ENCODE peak calls at places on chromosome 1, in four cellular contexts. U, J, B and Q are unnamed samples. For H3K4me1, the result is how much of the 10 kb centered on the place peaks cover.

GRCh38 chr1:29747136-29747670 is 510.9 kb downstream of the PTPRU start:
- DNase-seq in U (no peak), J (no peak), B (no peak), Q (no peak)

GRCh38 chr1:83960669-83961277 is 38.2 kb downstream of the TTLL7 start:
- DNase-seq in U (no peak), J (no peak), B (no peak), Q (no peak)

GRCh38 chr1:7784492-7785071 is 491 bp downstream of the PER3 start:
- DNase-seq in U (no peak), J (peak), B (peak), Q (peak)

GRCh38 chr1:53663525-53664300 is 75.3 kb downstream of the GLIS1 start:
- DNase-seq in U (no peak), J (no peak), B (no peak), Q (peak)

GRCh38 chr1:73637275-73637674 is 560.7 kb downstream of the LRRIQ3 start:
- DNase-seq in U (no peak), J (no peak), B (no peak), Q (no peak)

GRCh38 chr1:225772323-225772768 is 5.3 kb upstream of the SRP9 start:
- DNase-seq in U (no peak), J (no peak), B (peak), Q (peak)

GRCh38 chr1:185058103-185058502 is 12.7 kb downstream of the RNF2 start:
- DNase-seq in U (no peak), J (no peak), B (no peak), Q (no peak)

GRCh38 chr1:174837386-174837785 is 162.4 kb upstream of the CACYBP start:
- DNase-seq in U (no peak), J (no peak), B (no peak), Q (no peak)

GRCh38 chr1:52632732-52633290 is at the start of gene SHISAL2A:
- DNase-seq in U (no peak), J (peak), B (no peak), Q (peak)

GRCh38 chr1:34162852-34163766 is 1.9 kb downstream of the CSMD2 start:
- DNase-seq in U (peak), J (peak), B (peak), Q (peak)

GRCh38 chr1:54610601-54611580 is 12.4 kb downstream of the FAM151A start:
- DNase-seq in U (no peak), J (peak), B (no peak), Q (no peak)

GRCh38 chr1:99467645-99468044 is 178.3 kb upstream of the PALMD start:
- DNase-seq in U (no peak), J (no peak), B (no peak), Q (no peak)

GRCh38 chr1:19313636-19313959 is 1.5 kb downstream of the SLC66A1 start:
- DNase-seq in U (no peak), J (no peak), B (no peak), Q (no peak)

GRCh38 chr1:3711780-3712451 is 40.3 kb upstream of the CCDC27 start:
- DNase-seq in U (no peak), J (no peak), B (no peak), Q (no peak)

GRCh38 chr1:22406722-22407495 is 44.7 kb upstream of the ZBTB40 start:
- DNase-seq in U (no peak), J (no peak), B (no peak), Q (no peak)

GRCh38 chr1:159983681-159984080 is 29.6 kb upstream of the SLAMF9 start:
- DNase-seq in U (no peak), J (no peak), B (no peak), Q (no peak)

GRCh38 chr1:1577367-1578011 is 2.8 kb upstream of the SSU72 start:
- DNase-seq in U (no peak), J (peak), B (no peak), Q (no peak)

GRCh38 chr1:219215477-219215876 is 41.8 kb downstream of the LYPLAL1 start:
- DNase-seq in U (no peak), J (no peak), B (no peak), Q (no peak)

GRCh38 chr1:230345139-230345885 is 80.8 kb downstream of the PGBD5 start:
- DNase-seq in U (no peak), J (no peak), B (no peak), Q (no peak)
- H3K27ac ChIP-seq in U (no peak), J (no peak), B (no peak), Q (no peak)

GRCh38 chr1:48776400-48777218 is at the start of gene BEND5:
- DNase-seq in U (no peak), J (peak), B (peak), Q (peak)

GRCh38 chr1:48767957-48768510 is 8.7 kb downstream of the BEND5 start:
- DNase-seq in U (no peak), J (no peak), B (no peak), Q (no peak)

GRCh38 chr1:48773133-48773532 is 3.6 kb downstream of the BEND5 start:
- DNase-seq in U (no peak), J (no peak), B (no peak), Q (no peak)

GRCh38 chr1:48775817-48776399 is 783 bp downstream of the BEND5 start:
- DNase-seq in U (no peak), J (no peak), B (no peak), Q (no peak)

GRCh38 chr1:48772221-48772620 is 4.5 kb downstream of the BEND5 start:
- DNase-seq in U (no peak), J (no peak), B (no peak), Q (no peak)
- H3K4me1 ChIP-seq in U (under half), J (under half), B (half or more), Q (under half)

DNA sequence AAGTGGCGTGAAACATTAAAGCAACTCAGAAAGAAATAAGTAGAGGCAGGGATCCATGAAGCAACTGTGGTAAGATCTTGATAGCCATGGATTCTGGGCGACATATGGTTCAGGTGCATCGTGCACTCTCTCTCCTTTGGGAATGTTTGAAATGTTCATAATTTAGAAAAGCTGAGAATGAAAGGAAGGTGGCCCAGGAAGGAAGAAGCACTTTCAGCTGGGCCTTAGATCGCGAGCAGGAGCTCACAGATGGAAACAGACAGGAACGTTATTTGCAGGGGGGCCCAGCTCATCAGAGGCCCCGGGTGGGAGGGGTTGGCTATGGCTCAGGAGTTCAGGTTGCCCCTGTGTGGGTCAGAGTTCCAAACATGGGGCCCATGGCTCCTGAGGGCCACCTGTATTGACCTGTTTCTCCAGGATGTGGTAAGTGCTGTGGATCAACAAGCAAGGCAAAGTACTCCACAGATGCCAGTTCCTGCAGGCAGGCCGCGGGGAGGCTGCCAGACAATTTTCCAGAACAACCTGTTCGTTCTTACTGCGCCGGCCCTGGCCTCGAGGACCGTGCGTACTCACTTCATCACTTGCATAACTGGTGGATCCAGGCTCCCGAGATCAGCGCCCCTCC is 253.2 kb downstream of the TOMM20 start:
- DNase-seq in U (no peak), J (peak), B (no peak), Q (no peak)
- H3K27ac ChIP-seq in U (no peak), J (peak), B (no peak), Q (no peak)

DNA sequence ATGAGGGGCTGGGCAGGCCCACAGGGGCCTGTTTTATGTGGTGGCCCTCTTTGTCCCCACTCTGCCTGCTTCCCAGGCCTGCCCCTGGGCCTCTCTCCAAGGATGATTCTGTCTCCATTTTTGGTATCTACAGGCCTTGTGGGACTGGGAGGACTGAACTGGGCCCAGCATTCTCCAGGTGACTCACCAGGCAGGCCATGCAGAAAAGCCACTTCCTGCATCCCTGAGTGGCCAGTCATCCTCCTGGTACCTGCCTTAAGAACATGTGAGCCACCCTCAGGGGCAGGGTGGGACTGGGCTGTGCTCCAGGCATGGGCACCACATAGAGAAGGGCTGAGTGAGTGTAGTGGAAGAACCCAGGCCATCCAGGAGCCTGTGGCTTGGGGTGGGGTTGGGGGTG is 20.0 kb upstream of the BCAR3 start:
- DNase-seq in U (no peak), J (peak), B (no peak), Q (peak)
- H3K4me1 ChIP-seq in U (under half), J (under half), B (under half), Q (under half)

GRCh38 chr1:87958201-87958600 is 629.5 kb downstream of the LMO4 start:
- DNase-seq in U (no peak), J (no peak), B (no peak), Q (no peak)

GRCh38 chr1:87956072-87956471 is 627.4 kb downstream of the LMO4 start:
- DNase-seq in U (no peak), J (no peak), B (peak), Q (peak)

GRCh38 chr1:87955038-87955437 is 626.4 kb downstream of the LMO4 start:
- DNase-seq in U (no peak), J (no peak), B (no peak), Q (no peak)

GRCh38 chr1:87957331-87957730 is 628.7 kb downstream of the LMO4 start:
- DNase-seq in U (no peak), J (no peak), B (no peak), Q (no peak)

GRCh38 chr1:87956766-87957165 is 628.1 kb downstream of the LMO4 start:
- DNase-seq in U (no peak), J (no peak), B (no peak), Q (no peak)
- H3K27ac ChIP-seq in U (no peak), J (no peak), B (peak), Q (no peak)

DNA sequence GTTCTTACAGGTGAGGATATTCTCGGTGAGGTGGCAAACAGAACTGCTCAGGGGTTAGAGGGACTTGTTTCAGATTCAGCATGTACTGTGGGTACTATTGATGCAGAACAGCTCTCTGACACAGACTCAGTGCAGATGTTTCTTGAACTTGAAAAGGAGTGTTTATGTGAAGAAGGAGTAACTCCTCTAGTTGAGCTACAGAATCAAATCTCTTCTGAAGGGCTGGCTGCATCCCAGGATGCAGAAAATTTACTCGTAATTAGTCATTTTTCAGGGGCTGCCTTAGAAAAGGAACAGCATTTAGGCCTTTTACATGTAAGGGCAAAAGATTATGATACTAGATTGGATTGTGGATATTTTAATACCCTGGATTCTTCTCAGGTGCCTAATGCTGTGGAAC is 79.9 kb upstream of the BMP8A start:
- DNase-seq in U (no peak), J (no peak), B (no peak), Q (no peak)
- H3K4me1 ChIP-seq in U (under half), J (under half), B (half or more), Q (under half)

DNA sequence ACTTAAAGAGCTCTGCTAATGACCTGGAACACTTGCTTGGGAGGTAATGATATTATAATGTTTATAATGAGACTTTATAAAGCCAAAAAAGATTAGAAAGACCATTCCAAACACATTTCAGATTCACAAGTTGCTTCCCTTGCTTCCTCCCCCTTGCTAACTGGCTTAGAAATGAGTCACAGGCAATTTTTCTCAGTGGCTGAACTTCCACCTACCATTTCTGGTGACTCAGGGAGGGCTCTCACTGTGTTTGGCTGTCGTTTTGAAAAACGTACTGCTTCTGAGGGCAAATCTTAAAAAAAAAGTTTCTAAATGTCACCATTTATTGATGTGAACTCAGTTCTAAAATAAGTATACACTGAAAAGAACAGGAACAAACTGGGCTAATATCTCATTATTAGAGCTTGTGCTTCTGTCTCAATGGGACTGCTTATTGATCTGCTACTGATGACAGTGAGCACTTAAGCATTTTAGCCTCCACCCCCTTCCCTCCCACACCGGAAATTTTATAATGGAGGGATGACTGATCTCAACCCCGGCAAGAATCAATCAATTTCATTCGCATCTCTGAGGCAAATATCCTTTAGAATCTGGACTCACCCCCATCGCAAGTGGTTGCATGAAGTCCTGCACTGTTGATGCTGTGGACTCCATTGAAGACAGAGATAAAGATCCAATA is 278.3 kb downstream of the KCTD3 start:
- DNase-seq in U (no peak), J (no peak), B (no peak), Q (no peak)
- H3K27ac ChIP-seq in U (no peak), J (no peak), B (no peak), Q (no peak)

GRCh38 chr1:78113156-78113916 is 67.6 kb downstream of the GIPC2 start:
- DNase-seq in U (no peak), J (no peak), B (no peak), Q (no peak)
- H3K4me1 ChIP-seq in U (under half), J (under half), B (under half), Q (under half)